ENCODE peak calls at places on chromosomes 5 and 9, in eight cellular contexts. O is tibial nerve; S is fibroblast of lung; D is neural progenitor cell; W is upper lobe of right lung; V is thoracic aorta; E is sigmoid colon; H is CD4-positive, CD25-positive, alpha-beta regulatory T cell. T is an unnamed sample. For H3K36me3, the result is how much of the 10 kb centered on the place peaks cover.

GRCh38 chr9:93906182-93906880 is 48.8 kb downstream of the BARX1 start:
- DNase-seq in O (no peak), S (no peak), D (no peak), E (peak), W (no peak), V (no peak), H (no peak), T (no peak)

GRCh38 chr5:169656125-169656990 is 19.3 kb downstream of the DOCK2 start:
- DNase-seq in W (no peak), E (no peak), D (no peak), O (no peak), S (peak), H (peak), V (no peak), T (no peak)

GRCh38 chr9:128124873-128125574 is 2.5 kb downstream of the PTGES2 start:
- DNase-seq in W (peak), H (peak), D (peak), S (peak), O (peak), V (no peak), E (peak), T (peak)

GRCh38 chr9:4985376-4986266 is 549 bp downstream of the JAK2 start:
- DNase-seq in D (peak), H (peak), V (no peak), E (peak), O (peak), W (peak), S (peak), T (peak)

GRCh38 chr9:137106662-137107292 is 7.8 kb downstream of the DPP7 start:
- DNase-seq in S (no peak), H (no peak), W (no peak), V (no peak), O (no peak), E (no peak), D (no peak), T (no peak)

GRCh38 chr9:130451509-130452388 is 7.0 kb downstream of the ASS1 start:
- DNase-seq in W (peak), H (no peak), D (no peak), V (peak), O (peak), S (peak), E (peak), T (peak)

GRCh38 chr5:50853151-50853550 is 186.7 kb downstream of the PARP8 start:
- DNase-seq in V (no peak), H (peak), D (no peak), E (peak), W (no peak), O (peak), S (no peak), T (no peak)

GRCh38 chr9:90651246-90651645 is 8.6 kb upstream of the DIRAS2 start:
- DNase-seq in H (no peak), W (no peak), S (no peak), D (no peak), O (no peak), E (no peak), V (no peak), T (no peak)

GRCh38 chr9:107982735-107983134 is 493.2 kb upstream of the KLF4 start:
- DNase-seq in S (no peak), V (no peak), H (no peak), D (no peak), E (no peak), O (no peak), W (no peak), T (no peak)

GRCh38 chr5:77066823-77067442 is 20.2 kb downstream of the ZBED3 start:
- DNase-seq in E (no peak), S (peak), O (no peak), H (peak), W (no peak), V (no peak), D (no peak), T (no peak)

GRCh38 chr5:172713809-172714490 is 57.0 kb downstream of the DUSP1 start:
- DNase-seq in E (peak), W (no peak), S (no peak), O (no peak), V (no peak), H (no peak), D (no peak), T (no peak)

GRCh38 chr9:76980566-76980965 is 38.9 kb upstream of the FOXB2 start:
- DNase-seq in V (no peak), H (no peak), D (no peak), E (no peak), S (peak), W (no peak), O (no peak), T (no peak)

GRCh38 chr5:54905942-54906537 is 79.4 kb downstream of the ESM1 start:
- DNase-seq in S (peak), V (no peak), O (peak), H (peak), E (peak), D (peak), W (no peak), T (peak)

GRCh38 chr5:148471379-148471778 is 87.6 kb downstream of the FBXO38 start:
- DNase-seq in S (peak), E (no peak), O (no peak), V (no peak), D (no peak), W (no peak), H (no peak), T (no peak)

GRCh38 chr5:153552886-153553285 is 62.4 kb downstream of the GRIA1 start:
- DNase-seq in D (no peak), S (peak), V (no peak), O (no peak), E (no peak), W (no peak), H (no peak), T (no peak)

GRCh38 chr9:85013703-85014102 is 344.2 kb downstream of the NTRK2 start:
- DNase-seq in E (no peak), H (no peak), O (no peak), S (peak), D (no peak), V (no peak), W (no peak), T (no peak)

GRCh38 chr5:431711-432050 is 11.3 kb upstream of the EXOC3 start:
- DNase-seq in E (no peak), W (no peak), O (no peak), D (no peak), S (no peak), H (no peak), V (no peak), T (no peak)

GRCh38 chr9:34628656-34629491 is at the start of gene ARID3C:
- DNase-seq in H (peak), W (peak), O (no peak), E (no peak), D (peak), V (no peak), S (no peak), T (no peak)

GRCh38 chr5:9483779-9484178 is 62.1 kb downstream of the SEMA5A start:
- DNase-seq in W (no peak), O (no peak), E (no peak), S (peak), V (no peak), H (no peak), D (no peak), T (no peak)

GRCh38 chr9:101478444-101478843 is 42.9 kb upstream of the ALDOB start:
- DNase-seq in D (no peak), S (no peak), O (no peak), W (no peak), E (no peak), H (no peak), V (no peak), T (no peak)

GRCh38 chr9:73152445-73152844 is 780 bp downstream of the ANXA1 start:
- DNase-seq in S (peak), H (no peak), W (no peak), V (no peak), E (no peak), D (no peak), O (no peak), T (no peak)

GRCh38 chr9:37036237-37037136 is 2.4 kb upstream of the PAX5 start:
- DNase-seq in O (peak), H (peak), S (peak), V (no peak), W (peak), E (no peak), D (peak), T (no peak)

GRCh38 chr5:124453221-124454032 is 293.0 kb downstream of the ZNF608 start:
- DNase-seq in W (no peak), E (no peak), V (no peak), H (no peak), S (peak), O (no peak), D (no peak), T (no peak)

GRCh38 chr5:31993182-31993961 is 180.7 kb downstream of the GOLPH3 start:
- DNase-seq in D (no peak), W (no peak), H (no peak), E (no peak), O (no peak), S (peak), V (no peak), T (no peak)

GRCh38 chr9:17121264-17121663 is 13.6 kb upstream of the CNTLN start:
- DNase-seq in V (no peak), O (no peak), D (no peak), W (no peak), E (no peak), H (no peak), S (no peak), T (peak)

GRCh38 chr9:128098936-128099931 is 28.3 kb downstream of the PTGES2 start:
- DNase-seq in O (peak), H (peak), E (no peak), V (no peak), D (no peak), S (peak), W (no peak), T (no peak)

GRCh38 chr5:63401434-63402046 is 560.7 kb downstream of the HTR1A start:
- DNase-seq in W (peak), D (peak), S (peak), O (peak), V (no peak), H (peak), E (no peak), T (peak)

GRCh38 chr9:33190021-33190420 is 22.9 kb upstream of the B4GALT1 start:
- DNase-seq in W (no peak), V (no peak), S (no peak), O (no peak), D (no peak), H (no peak), E (no peak), T (no peak)

GRCh38 chr9:87850405-87850804 is 32.3 kb upstream of the SPATA31E1 start:
- DNase-seq in S (peak), D (no peak), V (no peak), O (no peak), H (no peak), E (no peak), W (no peak), T (no peak)

GRCh38 chr5:73592546-73592945 is 27.0 kb downstream of the UTP15 start:
- DNase-seq in D (no peak), S (peak), O (no peak), W (no peak), E (no peak), V (no peak), H (no peak), T (no peak)

GRCh38 chr9:86741311-86742215 is 205.7 kb downstream of the GAS1 start:
- DNase-seq in V (no peak), W (no peak), O (no peak), H (no peak), D (no peak), E (no peak), S (peak), T (no peak)

GRCh38 chr5:33824516-33825195 is 67.1 kb downstream of the ADAMTS12 start:
- DNase-seq in V (no peak), D (no peak), W (no peak), S (peak), O (no peak), H (no peak), E (no peak), T (no peak)

GRCh38 chr5:113237893-113238292 is 196.9 kb downstream of the TSSK1B start:
- DNase-seq in V (no peak), H (no peak), E (no peak), O (no peak), W (no peak), D (no peak), S (no peak), T (no peak)
- H3K36me3 ChIP-seq in V (under half), H (under half), E (under half), O (under half), W (under half), D (under half), S (under half), T (under half)

DNA sequence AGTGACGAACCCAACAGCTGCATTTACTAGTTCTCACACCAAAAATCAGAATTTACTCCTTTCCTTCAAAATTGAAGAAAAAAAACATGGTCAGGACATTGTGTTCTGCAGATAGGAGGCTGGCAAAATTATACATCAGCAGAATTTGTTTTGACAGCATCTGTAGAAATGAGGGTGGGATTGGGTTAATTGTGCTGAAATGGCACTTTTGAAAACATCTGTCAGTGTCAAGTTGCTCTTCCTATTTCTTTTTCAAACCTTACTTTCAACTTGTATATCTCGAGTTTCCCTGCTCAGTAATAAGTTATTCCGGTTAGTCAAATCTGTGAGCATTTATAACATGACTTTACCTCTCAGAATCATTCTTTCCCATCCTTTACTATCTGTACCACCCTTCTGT is 19.8 kb downstream of the WDR36 start:
- DNase-seq in W (no peak), E (no peak), D (no peak), V (no peak), S (no peak), H (no peak), O (no peak), T (no peak)
- H3K36me3 ChIP-seq in W (half or more), E (under half), D (under half), V (under half), S (under half), H (half or more), O (under half), T (half or more)

GRCh38 chr9:131645078-131645776 is 94.6 kb downstream of the RAPGEF1 start:
- DNase-seq in H (no peak), D (no peak), V (no peak), E (no peak), O (no peak), S (no peak), W (no peak), T (no peak)
- H3K36me3 ChIP-seq in H (half or more), D (under half), V (under half), E (under half), O (under half), S (under half), W (under half), T (under half)

GRCh38 chr5:150038547-150038946 is 38.0 kb downstream of the HMGXB3 start:
- DNase-seq in V (no peak), W (no peak), H (no peak), E (no peak), D (no peak), O (no peak), S (no peak), T (no peak)
- H3K36me3 ChIP-seq in V (half or more), W (half or more), H (half or more), E (half or more), D (under half), O (under half), S (under half), T (half or more)

GRCh38 chr5:75611324-75612210 is at the start of gene ANKDD1B:
- DNase-seq in S (peak), O (no peak), V (no peak), W (peak), E (peak), H (peak), D (peak), T (no peak)

GRCh38 chr5:75614165-75614564 is 2.9 kb downstream of the ANKDD1B start:
- DNase-seq in W (no peak), O (no peak), D (no peak), E (no peak), S (no peak), H (no peak), V (no peak), T (no peak)

GRCh38 chr5:75610201-75610600 is 1.1 kb upstream of the ANKDD1B start:
- DNase-seq in S (no peak), E (no peak), W (no peak), D (no peak), V (no peak), H (no peak), O (no peak), T (no peak)

GRCh38 chr5:75608886-75609285 is 2.4 kb upstream of the ANKDD1B start:
- DNase-seq in D (no peak), V (no peak), S (no peak), H (no peak), E (no peak), O (no peak), W (no peak), T (no peak)

GRCh38 chr5:75612211-75612579 is 942 bp downstream of the ANKDD1B start:
- DNase-seq in W (no peak), E (no peak), O (no peak), D (peak), S (no peak), H (no peak), V (no peak), T (no peak)
- H3K36me3 ChIP-seq in W (under half), E (under half), O (under half), D (under half), S (under half), H (under half), V (under half), T (under half)

DNA sequence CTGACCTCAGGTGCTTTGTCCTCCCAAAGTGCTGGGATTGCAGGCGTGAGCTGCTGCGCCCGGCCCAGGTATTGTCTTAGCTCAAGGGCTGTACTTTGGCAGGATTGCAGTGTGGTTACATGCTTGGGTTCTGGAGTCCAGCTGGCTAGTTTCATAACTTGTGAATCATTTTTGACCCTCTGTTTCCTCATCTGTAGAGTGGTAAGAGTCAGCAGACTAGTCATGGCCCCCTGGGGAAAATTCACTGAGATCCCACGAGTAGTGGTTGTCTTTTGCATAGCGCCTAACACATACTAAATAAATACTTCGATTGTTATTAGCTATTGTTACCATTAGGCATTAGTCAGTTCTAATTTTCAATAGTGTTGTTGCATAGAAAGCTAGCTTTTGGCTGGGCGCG is 14.3 kb downstream of the PTPA start:
- DNase-seq in V (no peak), D (no peak), E (no peak), O (no peak), W (no peak), H (no peak), S (peak), T (no peak)
- H3K36me3 ChIP-seq in V (under half), D (under half), E (under half), O (under half), W (half or more), H (half or more), S (under half), T (half or more)

DNA sequence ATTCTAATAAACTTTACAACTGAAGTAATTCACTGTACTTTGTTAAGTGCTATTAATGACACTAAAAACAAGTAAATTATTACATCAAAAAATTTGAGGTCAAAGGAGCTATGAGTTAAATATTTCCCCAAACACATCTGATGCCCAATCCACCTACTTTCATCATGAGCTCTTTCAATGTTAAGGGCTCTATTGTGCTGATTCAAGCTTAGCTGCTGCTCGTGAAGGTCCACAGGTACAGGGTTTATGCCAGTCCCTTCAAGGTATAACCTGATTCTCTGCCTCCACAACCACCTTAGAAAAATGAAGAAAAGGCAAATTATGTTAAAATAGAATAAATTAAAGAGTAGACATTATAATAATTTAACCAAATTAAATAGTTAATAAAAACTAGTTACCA is 24.1 kb downstream of the NADK2 start:
- DNase-seq in S (no peak), D (no peak), V (no peak), O (no peak), E (no peak), H (no peak), W (no peak), T (no peak)
- H3K36me3 ChIP-seq in S (under half), D (under half), V (under half), O (under half), E (under half), H (under half), W (half or more), T (under half)

T was measured in NT2/D1.